ENCODE peak calls at places on chromosomes 4 and X, in nine cellular contexts. Y, E, D, P, X, I, B, M and F are unnamed samples.
A peak's percentile ranks its signal among the peaks of the same experiment; 100 is the strongest.

GRCh38 chr4:53479731-53480525 is 102.5 kb downstream of the FIP1L1 start:
- DNase-seq in M (no peak), P (no peak), I (no peak), Y (no peak), E (no peak), D (no peak), B (no peak), X (no peak), F (no peak)

GRCh38 chr4:104015680-104016079 is 295.9 kb upstream of the TACR3 start:
- DNase-seq in D (peak; percentile 2), M (peak; percentile 29), Y (peak; percentile 47), X (no peak), I (peak; percentile 30), E (peak; percentile 1), B (peak; percentile 13), P (no peak), F (no peak)

GRCh38 chr4:94880976-94881375 is 123.2 kb downstream of the BMPR1B start:
- DNase-seq in D (no peak), E (no peak), P (no peak), Y (no peak), X (no peak), M (no peak), I (no peak), B (no peak), F (no peak)

GRCh38 chr4:95546236-95546635 is 2.5 kb downstream of the UNC5C start:
- DNase-seq in P (no peak), E (no peak), Y (no peak), M (no peak), B (no peak), D (no peak), I (no peak), X (no peak), F (no peak)

GRCh38 chr4:109947457-109947856 is 34.8 kb downstream of the EGF start:
- DNase-seq in I (no peak), E (no peak), X (no peak), D (no peak), Y (no peak), M (no peak), B (no peak), P (no peak), F (no peak)

GRCh38 chr4:107444-108429 is 16.6 kb upstream of the ZNF718 start:
- DNase-seq in P (no peak), D (no peak), X (no peak), B (no peak), M (no peak), Y (no peak), E (no peak), I (peak; percentile 2), F (no peak)

GRCh38 chr4:81031389-81032173 is 1.1 kb downstream of the BMP3 start:
- DNase-seq in X (no peak), M (no peak), D (no peak), I (no peak), E (no peak), Y (peak; percentile 56), B (no peak), P (no peak), F (no peak)

GRCh38 chr4:153764611-153765368 is 5.0 kb upstream of the RNF175 start:
- DNase-seq in Y (peak; percentile 59), M (no peak), P (no peak), D (no peak), I (no peak), E (no peak), B (no peak), X (no peak), F (no peak)

GRCh38 chr4:25160714-25161598 is 707 bp upstream of the SEPSECS start:
- DNase-seq in D (no peak), M (no peak), B (no peak), Y (no peak), X (peak; percentile 18), P (no peak), I (peak; percentile 58), E (no peak), F (no peak)

GRCh38 chr4:57190651-57191481 is 80.7 kb upstream of the IGFBP7 start:
- DNase-seq in B (peak; percentile 7), E (peak; percentile 2), M (peak; percentile 29), P (no peak), D (peak; percentile 63), X (no peak), Y (peak; percentile 64), I (peak; percentile 56), F (no peak)

GRCh38 chr4:154254999-154255398 is 236.6 kb downstream of the DCHS2 start:
- DNase-seq in E (no peak), I (no peak), D (no peak), B (no peak), P (no peak), X (no peak), M (no peak), Y (no peak), F (no peak)

GRCh38 chr4:153204247-153205027 is at the start of gene TRIM2:
- DNase-seq in I (peak; percentile 94), M (peak; percentile 95), X (peak; percentile 23), P (peak; percentile 67), E (peak; percentile 83), B (no peak), D (peak; percentile 85), Y (peak; percentile 80), F (no peak)

GRCh38 chrX:108312011-108312410 is 126.2 kb downstream of the COL4A6 start:
- DNase-seq in D (no peak), B (no peak), E (no peak), Y (no peak), M (no peak), P (no peak), I (no peak), X (no peak), F (no peak)

GRCh38 chrX:110001702-110002299 is 1.1 kb upstream of the TMEM164 start:
- DNase-seq in I (no peak), P (no peak), B (no peak), M (no peak), E (no peak), D (no peak), X (no peak), Y (no peak), F (no peak)
- H3K27ac ChIP-seq in I (peak overlapping the region; percentile 91), P (peak overlapping the region; percentile 90), B (peak overlapping the region; percentile 79), M (no peak overlapping the region), E (no peak overlapping the region), D (peak overlapping the region; percentile 86), X (peak overlapping the region; percentile 90), Y (no peak overlapping the region), F (no peak overlapping the region)

GRCh38 chr4:183758006-183758734 is 99.1 kb downstream of the TRAPPC11 start:
- DNase-seq in Y (peak; percentile 37), M (no peak), X (no peak), E (no peak), I (peak; percentile 51), B (no peak), P (peak; percentile 53), D (peak; percentile 66), F (no peak)
- TF ChIP-seq CTCF in Y (peak; percentile 55), M (peak; percentile 35), X (no peak), E (no peak), I (peak; percentile 44), B (no peak), P (peak; percentile 40), D (peak; percentile 68), F (peak; percentile 32)

DNA sequence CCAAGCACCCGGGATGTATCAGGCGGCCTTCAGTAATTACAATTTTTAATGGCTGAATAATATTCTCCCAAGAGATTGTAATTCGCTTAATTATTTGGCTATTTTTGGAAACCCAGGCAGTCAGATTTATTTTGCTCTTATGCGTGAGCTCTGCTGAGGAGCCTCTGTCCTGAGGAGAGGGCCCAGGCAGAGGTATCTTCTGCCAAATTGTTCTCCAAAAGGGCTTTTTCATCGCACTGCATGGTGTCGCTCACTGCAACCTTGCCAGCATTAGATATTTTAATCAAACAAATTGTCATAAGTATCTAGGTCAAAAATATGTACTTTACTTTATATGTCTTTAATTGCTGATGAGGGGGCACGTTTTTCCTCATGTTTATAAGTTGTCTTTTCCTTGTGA is 5.8 kb downstream of the ATP2B3 start:
- DNase-seq in D (no peak), B (no peak), Y (no peak), M (no peak), E (no peak), I (no peak), X (no peak), P (no peak), F (no peak)
- H3K9me3 ChIP-seq in D (no peaks in the 10 kb centered on the region), B (no peaks in the 10 kb centered on the region), Y (no peaks in the 10 kb centered on the region), M (no peaks in the 10 kb centered on the region), E (no peaks in the 10 kb centered on the region), I (no peaks in the 10 kb centered on the region), X (no peaks in the 10 kb centered on the region), P (no peaks in the 10 kb centered on the region), F (no peaks in the 10 kb centered on the region)

GRCh38 chr4:73615613-73616012 is 4.6 kb downstream of the RASSF6 start:
- DNase-seq in E (no peak), Y (peak; percentile 58), I (peak; percentile 11), P (no peak), X (no peak), B (no peak), D (no peak), M (no peak), F (no peak)
- H3K27ac ChIP-seq in E (no peak overlapping the region), Y (no peak overlapping the region), I (no peak overlapping the region), P (no peak overlapping the region), X (no peak overlapping the region), B (no peak overlapping the region), D (no peak overlapping the region), M (no peak overlapping the region), F (no peak overlapping the region)

DNA sequence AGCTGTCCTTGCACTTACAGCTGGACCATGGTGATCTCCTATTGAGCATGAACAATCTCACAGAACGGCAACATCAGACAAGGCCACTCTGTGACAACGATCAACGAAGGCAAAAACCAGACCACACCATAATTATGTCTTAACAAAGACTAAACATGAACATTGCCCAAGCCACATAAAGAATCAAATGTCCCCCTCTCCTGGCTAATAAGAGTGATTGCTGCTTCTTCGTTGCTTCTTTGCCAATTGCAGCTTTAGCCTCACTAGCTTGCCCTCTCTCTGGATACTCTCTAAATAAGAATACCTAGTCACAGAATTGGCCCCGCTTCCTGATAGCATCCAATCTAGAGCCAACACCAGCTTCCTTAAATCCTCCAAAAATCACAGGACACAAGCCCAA is 41.5 kb upstream of the PGRMC1 start:
- DNase-seq in D (peak; percentile 57), I (peak; percentile 19), M (peak; percentile 11), E (no peak), Y (peak; percentile 2), P (no peak), B (no peak), X (no peak), F (no peak)
- TF ChIP-seq CTCF in D (peak; percentile 41), I (peak; percentile 35), M (peak; percentile 38), E (peak; percentile 53), Y (peak; percentile 33), P (no peak), B (no peak), X (no peak), F (peak; percentile 17)

GRCh38 chrX:55579115-55579514 is 44.1 kb upstream of the FOXR2 start:
- DNase-seq in X (no peak), D (no peak), I (no peak), B (no peak), E (no peak), P (no peak), M (no peak), Y (no peak), F (no peak)
- H3K9me3 ChIP-seq in X (no peaks in the 10 kb centered on the region), D (no peaks in the 10 kb centered on the region), I (no peaks in the 10 kb centered on the region), B (no peaks in the 10 kb centered on the region), E (no peaks in the 10 kb centered on the region), P (peaks cover 18% of the 10 kb centered on the region), M (no peaks in the 10 kb centered on the region), Y (peaks cover 35% of the 10 kb centered on the region), F (no peaks in the 10 kb centered on the region)